ENCODE peak calls at places on chromosomes 1 and 21, in six cellular contexts. N, I, Y, R, J and K are unnamed samples.

GRCh38 chr1:191963781-191964455 is 194.3 kb upstream of the RGS18 start:
- DNase-seq in R (no peak), Y (no peak), N (no peak), I (no peak), J (no peak), K (no peak)

GRCh38 chr1:6419803-6420593 is at the start of gene HES2:
- DNase-seq in N (no peak), R (no peak), J (no peak), I (no peak), Y (peak), K (peak)

GRCh38 chr1:193060938-193061337 is 1.5 kb downstream of the RO60 start:
- DNase-seq in J (no peak), Y (no peak), N (no peak), I (no peak), R (no peak), K (no peak)

GRCh38 chr1:31583082-31583994 is 7.0 kb downstream of the TINAGL1 start:
- DNase-seq in I (no peak), R (no peak), Y (no peak), J (no peak), N (no peak), K (no peak)

GRCh38 chr21:35256468-35256988 is 207.4 kb upstream of the RUNX1 start:
- DNase-seq in Y (peak), I (peak), N (no peak), J (peak), R (peak), K (peak)

GRCh38 chr1:200206340-200206739 is 178.8 kb downstream of the NR5A2 start:
- DNase-seq in Y (no peak), N (no peak), I (no peak), R (no peak), J (no peak), K (peak)

GRCh38 chr1:43671626-43672330 is 21.8 kb downstream of the KDM4A start:
- DNase-seq in I (no peak), J (no peak), Y (no peak), N (no peak), R (no peak), K (peak)

GRCh38 chr1:23742670-23743286 is 493 bp upstream of the ELOA start:
- DNase-seq in N (no peak), J (peak), R (no peak), I (no peak), Y (no peak), K (no peak)

GRCh38 chr1:31981976-31982375 is 31.7 kb upstream of the KHDRBS1 start:
- DNase-seq in R (no peak), J (no peak), N (no peak), I (no peak), Y (no peak), K (no peak)

GRCh38 chr1:41898191-41898713 is 20.5 kb downstream of the HIVEP3 start:
- DNase-seq in J (no peak), I (no peak), Y (no peak), R (peak), N (no peak), K (no peak)

GRCh38 chr1:54227091-54227602 is 27.2 kb downstream of the MRPL37 start:
- DNase-seq in R (no peak), J (no peak), N (no peak), Y (no peak), I (no peak), K (peak)

GRCh38 chr1:167713330-167714081 is 8.3 kb upstream of the MPZL1 start:
- DNase-seq in Y (no peak), I (no peak), J (no peak), N (no peak), R (no peak), K (no peak)

GRCh38 chr1:68255301-68255700 is 23.0 kb upstream of the WLS start:
- DNase-seq in N (no peak), Y (no peak), I (no peak), J (no peak), R (no peak), K (no peak)

GRCh38 chr1:110337704-110338199 is 1.4 kb upstream of the RBM15 start:
- DNase-seq in Y (peak), J (peak), R (peak), N (no peak), I (peak), K (peak)

GRCh38 chr1:150626150-150626549 is 3.3 kb downstream of the ENSA start:
- DNase-seq in Y (no peak), J (no peak), I (peak), R (no peak), N (no peak), K (no peak)

GRCh38 chr1:56068210-56068609 is 511.2 kb downstream of the PLPP3 start:
- DNase-seq in I (no peak), N (no peak), J (no peak), R (no peak), Y (no peak), K (no peak)

GRCh38 chr1:22418852-22419480 is 32.7 kb upstream of the ZBTB40 start:
- DNase-seq in N (no peak), I (no peak), J (no peak), R (no peak), Y (no peak), K (no peak)

GRCh38 chr1:65512383-65512782 is 91.9 kb downstream of the LEPR start:
- DNase-seq in I (no peak), R (peak), J (no peak), N (no peak), Y (no peak), K (no peak)

GRCh38 chr1:93324486-93325464 is 20.9 kb upstream of the DR1 start:
- DNase-seq in Y (no peak), I (no peak), J (no peak), R (no peak), N (no peak), K (no peak)

GRCh38 chr1:31831397-31832378 is 15.9 kb upstream of the SPOCD1 start:
- DNase-seq in I (no peak), Y (no peak), J (peak), N (no peak), R (no peak), K (no peak)

GRCh38 chr1:32247983-32248889 is 1.2 kb downstream of the FAM167B start:
- DNase-seq in J (peak), I (peak), Y (peak), R (peak), N (peak), K (no peak)

GRCh38 chr21:45959182-45959581 is 22.4 kb upstream of the COL6A1 start:
- DNase-seq in Y (no peak), I (no peak), J (no peak), N (no peak), R (no peak), K (no peak)
- TF ChIP-seq POLR2A in Y (no peak), I (no peak), J (no peak), N (no peak), R (no peak), K (no peak)

GRCh38 chr1:17436380-17437174 is 2.9 kb downstream of the RCC2 start:
- DNase-seq in N (no peak), R (no peak), I (no peak), J (no peak), Y (no peak), K (no peak)

GRCh38 chr1:17438977-17439249 is 564 bp downstream of the RCC2 start:
- DNase-seq in I (no peak), J (no peak), N (no peak), Y (no peak), R (no peak), K (no peak)

GRCh38 chr1:17439250-17440073 is at the start of gene RCC2:
- DNase-seq in R (peak), Y (peak), N (peak), J (no peak), I (peak), K (no peak)

GRCh38 chr1:17437260-17438175 is 2.0 kb downstream of the RCC2 start:
- DNase-seq in Y (peak), J (no peak), R (peak), N (peak), I (no peak), K (no peak)

DNA sequence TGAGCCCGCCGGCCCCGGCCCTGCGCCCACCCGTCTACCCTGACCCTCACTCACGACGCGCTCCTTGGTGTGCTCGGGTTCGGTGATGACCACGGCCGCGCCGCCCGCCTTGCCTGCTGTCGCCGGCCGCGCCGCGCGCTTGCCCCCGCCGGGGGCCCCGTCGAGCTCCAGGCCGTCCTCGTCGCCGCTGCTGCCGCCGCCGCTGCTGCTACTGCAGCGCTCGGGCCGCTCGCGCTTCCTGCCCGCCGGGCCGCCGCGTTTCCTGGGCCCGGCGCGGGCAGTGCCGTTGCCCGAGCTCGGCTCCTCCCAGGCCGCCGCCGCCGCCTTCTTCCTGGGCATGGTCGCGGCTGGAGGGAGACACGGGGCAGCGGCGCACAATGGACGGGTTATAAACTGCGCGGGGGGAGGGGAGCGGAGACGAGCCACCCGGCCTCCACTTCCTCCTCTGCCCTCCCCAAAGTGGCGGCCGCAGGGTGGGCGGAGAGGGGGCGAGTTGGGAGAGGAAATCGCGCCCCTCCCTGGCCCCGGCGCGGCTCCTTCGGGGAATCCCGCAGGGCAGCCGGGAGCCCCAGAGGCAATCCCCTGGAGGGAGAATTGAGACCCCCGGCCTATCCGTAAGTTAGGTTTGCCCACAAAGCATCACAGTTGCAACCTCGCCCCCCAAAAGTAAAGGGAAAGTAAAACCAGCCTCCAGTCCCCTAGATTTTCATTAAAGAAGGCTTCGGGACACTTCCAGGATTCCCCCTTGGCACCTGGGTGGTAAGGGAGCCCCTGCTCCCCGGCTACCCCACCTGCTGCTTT is 1.1 kb downstream of the RCC2 start:
- DNase-seq in Y (peak), N (peak), R (peak), I (no peak), J (peak), K (no peak)
- TF ChIP-seq POLR2A in Y (no peak), N (peak), R (no peak), I (no peak), J (no peak), K (peak)

GRCh38 chr1:8424539-8425116 is 106.7 kb downstream of the SLC45A1 start:
- DNase-seq in I (peak), Y (peak), N (no peak), R (peak), J (no peak), K (no peak)
- TF ChIP-seq POLR2A in I (no peak), Y (no peak), N (no peak), R (no peak), J (no peak), K (no peak)

DNA sequence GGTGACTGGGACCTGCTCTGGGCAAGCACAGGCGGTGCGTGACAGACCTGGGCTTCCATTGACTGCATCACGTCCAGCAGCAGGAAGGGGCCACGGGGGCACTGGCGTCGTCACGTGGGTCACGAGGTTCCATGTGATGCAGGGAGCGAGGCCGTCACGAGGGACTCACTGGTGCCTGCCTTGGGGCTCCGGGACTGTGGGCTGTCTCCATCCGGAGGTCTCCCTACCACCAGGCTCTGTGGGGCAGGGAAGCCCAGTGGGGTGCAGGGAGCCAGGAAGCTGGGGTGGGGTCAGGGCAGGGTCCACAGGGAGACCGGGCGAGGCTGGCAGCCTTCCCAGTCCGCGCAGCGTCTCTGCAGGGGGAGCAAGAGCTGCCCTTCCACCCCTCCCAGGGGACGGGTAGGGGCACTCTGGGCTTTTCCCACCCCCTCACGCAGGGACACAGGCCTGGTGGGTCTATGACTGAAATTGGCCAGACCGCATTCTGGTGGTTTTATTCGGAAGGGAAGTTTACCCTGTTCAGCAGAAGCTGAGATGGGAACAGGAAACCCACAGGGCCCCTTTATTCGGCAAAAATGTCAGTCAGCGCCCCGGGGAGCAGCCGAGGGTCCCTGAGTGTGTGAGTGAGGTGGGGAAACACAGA is 416 bp upstream of the TNFRSF14 start:
- DNase-seq in N (peak), I (peak), Y (peak), R (peak), J (peak), K (no peak)
- TF ChIP-seq POLR2A in N (no peak), I (no peak), Y (no peak), R (peak), J (peak), K (no peak)

DNA sequence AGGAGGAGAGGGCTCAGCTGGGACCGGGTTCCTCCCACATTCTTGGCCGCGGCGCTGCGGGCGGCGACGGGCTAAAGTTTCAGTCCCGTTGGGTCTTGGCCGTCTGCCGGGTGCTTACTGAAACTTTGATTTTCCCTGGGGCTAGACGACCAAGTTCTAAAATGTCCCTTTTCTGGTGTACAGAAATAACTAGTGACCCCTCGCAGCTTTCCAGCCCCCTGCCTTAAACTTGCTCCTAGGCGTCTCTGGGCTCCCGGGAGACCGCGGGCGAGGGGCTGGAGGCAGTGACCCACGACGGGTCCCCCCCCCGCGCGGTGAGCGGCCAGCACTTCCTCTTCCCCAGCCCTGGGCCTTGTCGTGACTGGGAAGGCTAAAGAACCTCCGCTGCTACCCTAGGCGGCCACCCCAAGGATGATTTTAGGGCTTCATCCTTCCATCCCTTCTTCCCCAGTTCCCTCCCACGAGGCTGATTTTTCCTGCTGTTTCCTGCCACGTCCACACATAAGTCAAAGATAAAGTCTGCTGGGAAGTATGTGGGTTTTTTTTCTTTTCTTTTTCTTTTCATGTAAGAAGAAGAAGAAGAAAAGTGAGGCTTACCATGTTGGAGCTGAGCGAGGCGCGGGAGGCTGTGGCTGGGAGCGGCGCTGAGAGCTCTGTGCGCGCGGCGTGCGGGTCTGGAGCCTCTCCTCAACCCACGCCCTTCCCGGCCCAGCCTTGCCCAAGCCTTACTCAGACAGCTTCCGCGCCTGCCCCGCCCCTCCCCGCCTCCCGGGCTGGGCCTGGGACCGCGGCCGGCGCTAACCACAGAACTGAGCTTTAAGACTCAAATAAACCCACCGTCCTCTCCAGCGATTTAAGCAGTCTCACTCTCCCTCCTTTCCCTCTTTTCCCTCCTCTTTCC is at the start of gene S100A11:
- DNase-seq in Y (peak), N (peak), I (peak), J (peak), R (peak), K (peak)
- TF ChIP-seq POLR2A in Y (no peak), N (peak), I (no peak), J (peak), R (peak), K (peak)

DNA sequence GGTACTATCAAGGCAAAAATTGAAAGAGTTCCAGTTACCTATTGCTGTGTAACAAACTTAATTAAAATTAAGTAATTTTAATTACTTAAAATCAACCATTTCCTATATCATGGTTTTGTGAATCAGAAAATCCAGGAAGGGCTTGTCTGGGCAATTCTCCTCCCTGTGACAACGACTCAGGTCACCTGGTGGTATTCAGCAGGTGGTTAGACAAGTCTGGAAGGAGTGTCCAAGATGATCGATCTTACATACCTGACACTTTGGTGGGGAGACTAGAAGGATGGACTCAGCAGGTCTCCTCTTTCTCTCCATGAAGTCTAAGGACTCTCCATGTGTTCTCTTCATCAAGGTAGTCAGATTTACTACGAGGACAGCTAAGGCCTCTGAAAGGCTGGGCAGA is 22.9 kb downstream of the SERPINC1 start:
- DNase-seq in N (no peak), Y (no peak), I (no peak), R (no peak), J (no peak), K (no peak)
- TF ChIP-seq POLR2A in N (no peak), Y (no peak), I (no peak), R (no peak), J (no peak), K (no peak)

DNA sequence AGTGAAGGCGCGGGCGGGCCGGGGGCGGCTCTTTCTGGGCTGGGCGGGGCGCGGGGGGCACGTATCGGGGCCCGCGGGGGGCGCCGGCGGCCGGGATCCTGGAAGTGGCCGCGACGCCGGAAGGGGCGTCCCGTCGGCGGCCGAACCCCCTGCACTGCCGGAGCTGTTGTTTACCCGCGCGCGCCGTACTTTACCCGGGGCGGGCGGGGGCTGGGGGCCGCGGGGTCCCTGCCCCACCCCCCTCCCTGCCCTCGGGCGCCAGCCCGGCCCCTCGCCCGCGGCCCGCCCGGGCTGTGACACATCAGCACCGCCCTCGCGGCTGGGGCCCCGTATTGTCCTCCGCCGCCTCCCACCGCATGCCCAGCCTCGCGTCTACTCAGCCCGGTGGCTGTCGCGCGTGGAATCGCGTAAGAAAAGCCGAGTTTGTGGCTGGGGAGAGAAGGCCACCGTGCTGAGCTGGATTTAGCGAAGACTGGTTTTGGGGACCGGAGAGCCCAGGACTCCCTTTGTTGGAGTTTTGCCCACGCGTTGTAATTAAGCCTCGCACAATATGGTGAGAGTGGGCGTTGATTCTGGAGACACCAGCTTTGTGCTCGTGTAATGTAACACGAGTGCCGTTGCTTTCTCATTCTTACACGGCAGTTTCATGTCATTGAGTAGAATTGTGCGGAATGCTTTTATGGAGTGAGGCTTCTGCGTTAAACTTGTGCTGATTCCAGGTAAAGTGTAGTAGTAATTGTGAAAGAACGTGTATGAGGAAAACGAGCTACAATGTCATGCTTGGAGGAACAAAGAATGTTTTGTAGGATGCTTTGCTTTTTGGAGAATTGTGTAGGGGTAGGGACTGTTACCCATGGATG is 554 bp downstream of the BACH1 start:
- DNase-seq in N (peak), J (peak), I (peak), Y (peak), R (peak), K (peak)
- TF ChIP-seq POLR2A in N (peak), J (no peak), I (no peak), Y (no peak), R (no peak), K (peak)

GRCh38 chr1:212446333-212446732 is 13.6 kb downstream of the NENF start:
- DNase-seq in I (no peak), N (no peak), Y (no peak), R (no peak), J (peak), K (no peak)
- TF ChIP-seq POLR2A in I (no peak), N (no peak), Y (no peak), R (no peak), J (no peak), K (no peak)

GRCh38 chr1:29124366-29125236 is 898 bp upstream of the TMEM200B start:
- DNase-seq in N (peak), J (peak), Y (peak), I (peak), R (peak), K (peak)
- TF ChIP-seq POLR2A in N (no peak), J (no peak), Y (no peak), I (no peak), R (peak), K (peak)